ENCODE peak calls at places on chromosomes 11 and 22, in eight cellular contexts. O is fibroblast of lung, B is heart left ventricle, S is left ventricle myocardium inferior, D is lung, X is Calu3, U is mammary epithelial cell, C is upper lobe of right lung. V is an unnamed sample.
A peak's percentile ranks its signal among the peaks of the same experiment; 100 is the strongest.

GRCh38 chr11:13667795-13668101 is 720 bp upstream of the FAR1 start:
- DNase-seq in O (no peak), B (no peak), S (no peak), D (no peak), X (no peak), U (no peak), C (no peak), V (no peak)

GRCh38 chr22:20422271-20422958 is 15.2 kb downstream of the SCARF2 start:
- DNase-seq in O (peak; percentile 66), B (no peak), S (no peak), D (no peak), X (no peak), U (no peak), C (peak; percentile 29), V (no peak)

GRCh38 chr22:42949159-42949558 is 65.8 kb downstream of the PACSIN2 start:
- DNase-seq in O (peak; percentile 74), B (peak; percentile 69), S (no peak), D (no peak), X (no peak), U (peak; percentile 60), C (no peak), V (no peak)

GRCh38 chr11:124934862-124935547 is 842 bp downstream of the HEPACAM start:
- DNase-seq in O (peak; percentile 93), B (no peak), S (no peak), D (no peak), X (no peak), U (peak; percentile 46), C (no peak), V (no peak)

GRCh38 chr11:110519816-110520215 is 90.1 kb downstream of the FDX1 start:
- DNase-seq in O (no peak), B (no peak), S (no peak), D (no peak), X (no peak), U (no peak), C (no peak), V (no peak)

GRCh38 chr22:40733919-40734318 is 54.6 kb downstream of the MCHR1 start:
- DNase-seq in O (no peak), B (no peak), S (no peak), D (no peak), X (no peak), U (no peak), C (no peak), V (no peak)

GRCh38 chr22:21865041-21865440 is 2.4 kb downstream of the MAPK1 start:
- DNase-seq in O (peak; percentile 88), B (peak; percentile 59), S (no peak), D (peak; percentile 42), X (no peak), U (peak; percentile 78), C (no peak), V (no peak)

GRCh38 chr11:7488681-7489080 is 3.4 kb downstream of the OLFML1 start:
- DNase-seq in O (no peak), B (no peak), S (no peak), D (no peak), X (no peak), U (no peak), C (no peak), V (no peak)

GRCh38 chr11:944711-945470 is 19.2 kb downstream of the AP2A2 start:
- DNase-seq in O (peak; percentile 60), B (no peak), S (no peak), D (no peak), X (no peak), U (no peak), C (no peak), V (no peak)

GRCh38 chr11:10109836-10110235 is 184.2 kb downstream of the SBF2 start:
- DNase-seq in O (peak; percentile 67), B (no peak), S (no peak), D (no peak), X (no peak), U (no peak), C (no peak), V (no peak)

GRCh38 chr11:68383976-68384501 is 71.6 kb downstream of the LRP5 start:
- DNase-seq in O (peak; percentile 19), B (peak; percentile 71), S (peak; percentile 71), D (peak; percentile 70), X (peak; percentile 83), U (no peak), C (no peak), V (peak; percentile 90)

GRCh38 chr22:19750666-19751490 is 9.7 kb upstream of the TBX1 start:
- DNase-seq in O (peak; percentile 74), B (no peak), S (no peak), D (no peak), X (no peak), U (no peak), C (no peak), V (no peak)

GRCh38 chr11:123145220-123145619 is 49.8 kb downstream of the CLMP start:
- DNase-seq in O (peak; percentile 78), B (peak; percentile 40), S (no peak), D (peak; percentile 72), X (peak; percentile 24), U (peak; percentile 93), C (peak; percentile 68), V (no peak)

GRCh38 chr11:65779919-65780769 is 632 bp downstream of the AP5B1 start:
- DNase-seq in O (peak; percentile 72), B (peak; percentile 72), S (peak; percentile 79), D (peak; percentile 82), X (peak; percentile 93), U (peak; percentile 74), C (peak; percentile 94), V (peak; percentile 93)

GRCh38 chr11:120857508-120857907 is 166.4 kb upstream of the TBCEL start:
- DNase-seq in O (no peak), B (no peak), S (no peak), D (no peak), X (no peak), U (no peak), C (no peak), V (no peak)

GRCh38 chr11:44300881-44301855 is 8.8 kb downstream of the ALX4 start:
- DNase-seq in O (no peak), B (no peak), S (no peak), D (no peak), X (no peak), U (no peak), C (no peak), V (no peak)

GRCh38 chr11:131694526-131695424 is 324.4 kb downstream of the NTM start:
- DNase-seq in O (peak; percentile 64), B (peak; percentile 87), S (peak; percentile 80), D (peak; percentile 86), X (peak; percentile 45), U (peak; percentile 65), C (peak; percentile 90), V (peak; percentile 95)

GRCh38 chr11:128476729-128477128 is 110.6 kb downstream of the ETS1 start:
- DNase-seq in O (peak; percentile 86), B (no peak), S (no peak), D (peak; percentile 43), X (no peak), U (no peak), C (no peak), V (no peak)

GRCh38 chr11:78961938-78962701 is 387.5 kb upstream of the NARS2 start:
- DNase-seq in O (peak; percentile 68), B (no peak), S (no peak), D (no peak), X (no peak), U (no peak), C (no peak), V (no peak)

GRCh38 chr11:65204646-65205601 is 23.2 kb downstream of the CAPN1 start:
- DNase-seq in O (peak; percentile 15), B (no peak), S (no peak), D (no peak), X (peak; percentile 58), U (no peak), C (peak; percentile 73), V (no peak)

GRCh38 chr11:118067006-118067405 is 9.9 kb upstream of the TMPRSS4 start:
- DNase-seq in O (no peak), B (no peak), S (no peak), D (no peak), X (no peak), U (no peak), C (no peak), V (no peak)

GRCh38 chr11:47854667-47855066 is 6.5 kb upstream of the NUP160 start:
- DNase-seq in O (no peak), B (no peak), S (no peak), D (no peak), X (no peak), U (no peak), C (no peak), V (no peak)

GRCh38 chr11:60993611-60994010 is 22.1 kb downstream of the CD6 start:
- DNase-seq in O (no peak), B (no peak), S (no peak), D (no peak), X (no peak), U (no peak), C (no peak), V (no peak)

GRCh38 chr22:43681724-43682360 is 130.3 kb downstream of the EFCAB6 start:
- DNase-seq in O (no peak), B (no peak), S (no peak), D (no peak), X (no peak), U (no peak), C (no peak), V (no peak)

GRCh38 chr11:33868646-33869461 is 23.0 kb downstream of the LMO2 start:
- DNase-seq in O (no peak), B (no peak), S (no peak), D (no peak), X (no peak), U (no peak), C (no peak), V (no peak)

GRCh38 chr11:91794146-91794545 is 430.5 kb upstream of the FAT3 start:
- DNase-seq in O (no peak), B (no peak), S (no peak), D (no peak), X (no peak), U (no peak), C (no peak), V (no peak)

GRCh38 chr11:131186629-131187075 is 183.8 kb upstream of the NTM start:
- DNase-seq in O (no peak), B (no peak), S (no peak), D (no peak), X (no peak), U (no peak), C (no peak), V (no peak)

GRCh38 chr22:46833228-46833627 is 70.8 kb downstream of the TBC1D22A start:
- DNase-seq in O (peak; percentile 48), B (no peak), S (no peak), D (no peak), X (peak; percentile 68), U (peak; percentile 20), C (no peak), V (no peak)
- TF ChIP-seq CTCF in O (peak; percentile 35), B (no peak), S (peak; percentile 52), D (no peak), X (peak; percentile 46), U (no peak), C (no peak), V (peak; percentile 38)

GRCh38 chr11:11400635-11401232 is 47.7 kb upstream of the CSNK2A3 start:
- DNase-seq in O (no peak), B (no peak), S (no peak), D (no peak), X (peak; percentile 21), U (no peak), C (no peak), V (no peak)
- TF ChIP-seq CTCF in O (peak; percentile 26), B (no peak), S (peak; percentile 36), D (no peak), X (no peak), U (no peak), C (peak; percentile 14), V (peak; percentile 16)

GRCh38 chr22:35150163-35151107 is 84.5 kb downstream of the ISX start:
- DNase-seq in O (peak; percentile 10), B (peak; percentile 59), S (peak; percentile 52), D (peak; percentile 43), X (peak; percentile 81), U (peak; percentile 34), C (peak; percentile 73), V (no peak)
- TF ChIP-seq CTCF in O (peak; percentile 74), B (peak; percentile 74), S (peak; percentile 81), D (peak; percentile 36), X (peak; percentile 85), U (peak; percentile 62), C (peak; percentile 70), V (peak; percentile 68)

GRCh38 chr11:15276616-15277015 is 161.9 kb downstream of the INSC start:
- DNase-seq in O (no peak), B (no peak), S (no peak), D (no peak), X (no peak), U (no peak), C (no peak), V (no peak)
- TF ChIP-seq CTCF in O (peak; percentile 44), B (peak; percentile 33), S (peak; percentile 43), D (no peak), X (no peak), U (no peak), C (peak; percentile 11), V (peak; percentile 49)